ENCODE peak calls at places on chromosome 20, in eight cellular contexts. C is Peyer's patch, B is RWPE2, H is body of pancreas, I is ascending aorta, Z is pancreas, V is thoracic aorta, K is A549. U is an unnamed sample.

GRCh38 chr20:17622086-17622850 is 52.4 kb downstream of the DSTN start:
- DNase-seq in H (peak), C (no peak), V (no peak), Z (no peak), K (no peak), B (no peak), I (peak), U (peak)

GRCh38 chr20:43983904-43984361 is 69.3 kb downstream of the TOX2 start:
- DNase-seq in C (no peak), Z (no peak), B (no peak), I (no peak), K (no peak), H (no peak), V (no peak), U (no peak)

GRCh38 chr20:20406306-20406705 is 38.4 kb downstream of the INSM1 start:
- DNase-seq in K (no peak), Z (no peak), I (no peak), B (no peak), H (no peak), C (no peak), V (no peak), U (no peak)

GRCh38 chr20:48750376-48750775 is 77.4 kb downstream of the PREX1 start:
- DNase-seq in I (no peak), Z (no peak), V (no peak), K (no peak), C (no peak), B (no peak), H (no peak), U (no peak)

GRCh38 chr20:17488916-17489600 is 42.1 kb downstream of the BFSP1 start:
- DNase-seq in Z (no peak), B (no peak), I (no peak), K (no peak), V (no peak), C (no peak), H (no peak), U (peak)

GRCh38 chr20:4740774-4741431 is 19.2 kb downstream of the PRND start:
- DNase-seq in B (no peak), I (no peak), C (peak), H (peak), V (no peak), K (peak), Z (peak), U (no peak)

GRCh38 chr20:61558726-61559125 is 306.7 kb downstream of the CDH4 start:
- DNase-seq in I (no peak), K (no peak), Z (no peak), V (no peak), H (no peak), B (no peak), C (no peak), U (no peak)

GRCh38 chr20:50834599-50835005 is 39.7 kb downstream of the BCAS4 start:
- DNase-seq in V (no peak), C (no peak), B (peak), Z (no peak), K (no peak), H (no peak), I (no peak), U (no peak)

GRCh38 chr20:17654649-17655285 is 27.3 kb downstream of the RRBP1 start:
- DNase-seq in B (peak), I (no peak), C (peak), H (peak), K (peak), Z (no peak), V (no peak), U (no peak)

GRCh38 chr20:3766381-3766780 is 1.2 kb downstream of the ADISSP start:
- DNase-seq in B (no peak), K (no peak), I (no peak), C (no peak), H (no peak), Z (no peak), V (no peak), U (no peak)

GRCh38 chr20:47136782-47137181 is 219.7 kb downstream of the ZMYND8 start:
- DNase-seq in I (no peak), H (no peak), V (no peak), B (no peak), Z (no peak), C (no peak), K (no peak), U (no peak)

GRCh38 chr20:43800186-43800585 is 73.4 kb upstream of the GTSF1L start:
- DNase-seq in H (no peak), I (no peak), V (no peak), B (peak), K (no peak), Z (no peak), C (no peak), U (no peak)

GRCh38 chr20:50267041-50267865 is 76.6 kb downstream of the CEBPB start:
- DNase-seq in V (no peak), I (peak), K (peak), Z (peak), B (peak), C (no peak), H (peak), U (no peak)

GRCh38 chr20:19427480-19427879 is 215.0 kb downstream of the SLC24A3 start:
- DNase-seq in V (no peak), C (no peak), B (no peak), Z (no peak), K (no peak), H (peak), I (no peak), U (no peak)

GRCh38 chr20:10848810-10849370 is 175.1 kb upstream of the JAG1 start:
- DNase-seq in C (no peak), H (no peak), B (no peak), I (no peak), K (peak), V (no peak), Z (no peak), U (no peak)

GRCh38 chr20:35618372-35619131 is 2.9 kb downstream of the SPAG4 start:
- DNase-seq in V (no peak), K (no peak), H (peak), B (peak), I (no peak), Z (peak), C (no peak), U (peak)

GRCh38 chr20:33663161-33664084 is 1.3 kb downstream of the C20orf144 start:
- DNase-seq in C (peak), I (peak), V (no peak), Z (peak), K (peak), H (peak), B (peak), U (no peak)

GRCh38 chr20:56875052-56875663 is 246.1 kb downstream of the TFAP2C start:
- DNase-seq in K (peak), H (peak), I (no peak), B (peak), V (no peak), C (no peak), Z (peak), U (no peak)

GRCh38 chr20:6122111-6122872 is 538 bp downstream of the FERMT1 start:
- DNase-seq in I (no peak), K (peak), V (no peak), C (no peak), B (peak), Z (no peak), H (no peak), U (no peak)

GRCh38 chr20:62832212-62832922 is 15.5 kb downstream of the COL9A3 start:
- DNase-seq in C (peak), B (peak), H (peak), V (no peak), Z (no peak), I (no peak), K (no peak), U (peak)

DNA sequence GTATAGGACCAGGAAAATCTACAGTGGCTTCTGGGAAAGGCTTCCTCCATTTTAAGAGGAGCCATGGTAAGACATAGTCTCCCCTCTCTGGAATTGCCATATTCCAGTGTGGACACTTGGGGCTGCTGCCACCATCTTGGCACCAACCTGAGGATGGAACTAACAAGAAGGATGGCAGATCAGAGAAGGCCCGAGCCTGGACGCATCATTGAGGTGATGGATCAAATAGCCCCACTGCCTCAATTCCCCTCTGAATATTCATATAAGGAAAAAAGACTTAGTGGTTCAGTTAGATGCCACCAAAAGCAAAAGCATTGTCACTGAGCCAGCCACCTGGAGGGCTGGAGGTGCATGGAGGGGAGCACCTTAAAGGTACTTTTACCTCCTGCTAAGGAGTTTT is 25.9 kb downstream of the PLAGL2 start:
- DNase-seq in I (no peak), B (peak), C (no peak), H (no peak), Z (no peak), V (no peak), K (no peak), U (no peak)
- H3K27ac ChIP-seq in I (no peak), B (no peak), C (peak), H (no peak), Z (no peak), V (no peak), K (no peak), U (no peak)

DNA sequence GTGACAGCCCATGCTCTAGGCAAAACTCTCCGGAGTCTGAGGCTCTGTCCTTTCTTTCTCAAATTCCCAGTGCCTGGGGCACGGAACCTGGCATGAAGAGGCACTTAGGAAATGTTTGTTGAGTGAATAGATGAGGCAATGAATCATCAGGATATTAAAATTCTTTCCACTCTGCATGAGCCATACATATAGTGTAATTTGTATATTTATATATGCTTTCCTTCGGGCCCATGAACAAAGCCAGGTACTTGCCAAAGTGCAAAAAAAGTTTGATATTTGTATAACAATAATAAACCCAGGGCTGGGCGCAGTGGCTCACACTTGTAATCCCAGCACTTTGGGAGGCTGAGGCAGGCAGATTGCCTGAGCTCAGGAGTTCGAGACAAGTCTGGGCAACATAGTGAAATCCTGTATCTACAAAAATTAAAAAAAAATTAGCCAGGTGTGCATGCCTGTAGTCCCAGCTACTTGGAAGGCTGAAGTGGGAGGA is 212.3 kb upstream of the ZNF217 start:
- DNase-seq in C (no peak), H (no peak), Z (no peak), B (peak), V (no peak), I (no peak), K (peak), U (no peak)
- H3K27ac ChIP-seq in C (no peak), H (no peak), Z (no peak), B (peak), V (no peak), I (no peak), K (peak), U (no peak)

GRCh38 chr20:24627291-24627690 is 157.9 kb downstream of the SYNDIG1 start:
- DNase-seq in C (no peak), B (no peak), Z (no peak), K (no peak), H (no peak), V (no peak), I (peak), U (peak)
- H3K27ac ChIP-seq in C (no peak), B (no peak), Z (no peak), K (no peak), H (no peak), V (no peak), I (no peak), U (no peak)

DNA sequence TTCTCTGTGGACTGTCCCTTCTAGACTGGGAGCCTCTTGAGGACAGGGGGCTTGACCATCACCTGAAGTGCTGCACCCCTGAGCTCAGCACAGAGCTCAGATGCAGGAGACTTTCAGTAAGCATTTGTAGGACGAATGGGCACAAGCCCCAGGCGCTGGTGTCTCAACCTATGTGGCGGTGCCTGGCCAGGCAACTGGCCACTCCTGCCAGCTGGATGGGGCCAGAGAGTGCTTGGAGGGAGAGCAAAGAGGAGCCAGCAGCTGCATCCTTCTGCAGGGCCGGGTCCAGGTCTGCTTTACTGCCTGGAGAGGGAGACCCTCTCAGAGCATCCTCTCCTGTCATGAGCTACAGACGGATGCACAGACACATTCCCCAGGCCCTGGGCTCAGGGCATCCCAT is 4.5 kb downstream of the PHACTR3 start:
- DNase-seq in Z (no peak), K (no peak), H (no peak), B (no peak), I (no peak), V (no peak), C (no peak), U (no peak)
- H3K27ac ChIP-seq in Z (no peak), K (no peak), H (no peak), B (no peak), I (no peak), V (no peak), C (no peak), U (no peak)